ENCODE peak calls at places on chromosomes 7 and 10, in five cellular contexts. One of them, this sample, is unnamed.
A peak's percentile ranks its signal among the peaks of the same experiment; 100 is the strongest.

GRCh38 chr10:80460399-80461207 is 6.5 kb downstream of the TSPAN14 start:
- DNase-seq in posterior vena cava: no peak
- DNase-seq in neuronal stem cell: no peak
- DNase-seq in stimulated activated effector memory CD8-positive, alpha-beta T cell treated with anti-CD3 and anti-CD28 coated beads, Interleukin-12 subunit alpha, Interleukin-12 subunit beta, amount 100 ng/mL, for 72 hours: no peak
- DNase-seq in cardiac muscle cell: no peak
- DNase-seq in this sample: peak; percentile 39

GRCh38 chr10:60123172-60123571 is 216.8 kb upstream of the CCDC6 start:
- DNase-seq in cardiac muscle cell: no peak
- DNase-seq in stimulated activated effector memory CD8-positive, alpha-beta T cell treated with anti-CD3 and anti-CD28 coated beads, Interleukin-12 subunit alpha, Interleukin-12 subunit beta, amount 100 ng/mL, for 72 hours: no peak
- DNase-seq in posterior vena cava: no peak
- DNase-seq in neuronal stem cell: no peak
- DNase-seq in this sample: no peak

GRCh38 chr7:139230484-139230773 is 608 bp upstream of the UBN2 start:
- DNase-seq in stimulated activated effector memory CD8-positive, alpha-beta T cell treated with anti-CD3 and anti-CD28 coated beads, Interleukin-12 subunit alpha, Interleukin-12 subunit beta, amount 100 ng/mL, for 72 hours: no peak
- DNase-seq in cardiac muscle cell: no peak
- DNase-seq in posterior vena cava: no peak
- DNase-seq in neuronal stem cell: no peak
- DNase-seq in this sample: no peak

GRCh38 chr7:109763611-109764010 is 1193.9 kb downstream of the DNAJB9 start:
- DNase-seq in posterior vena cava: no peak
- DNase-seq in cardiac muscle cell: no peak
- DNase-seq in neuronal stem cell: no peak
- DNase-seq in stimulated activated effector memory CD8-positive, alpha-beta T cell treated with anti-CD3 and anti-CD28 coated beads, Interleukin-12 subunit alpha, Interleukin-12 subunit beta, amount 100 ng/mL, for 72 hours: no peak
- DNase-seq in this sample: no peak

GRCh38 chr7:108525327-108525984 is 479 bp downstream of the PNPLA8 start:
- DNase-seq in stimulated activated effector memory CD8-positive, alpha-beta T cell treated with anti-CD3 and anti-CD28 coated beads, Interleukin-12 subunit alpha, Interleukin-12 subunit beta, amount 100 ng/mL, for 72 hours: no peak
- DNase-seq in neuronal stem cell: no peak
- DNase-seq in posterior vena cava: no peak
- DNase-seq in cardiac muscle cell: peak; percentile 93
- DNase-seq in this sample: peak; percentile 92

GRCh38 chr7:151714201-151714600 is 162.7 kb downstream of the PRKAG2 start:
- DNase-seq in neuronal stem cell: no peak
- DNase-seq in posterior vena cava: no peak
- DNase-seq in stimulated activated effector memory CD8-positive, alpha-beta T cell treated with anti-CD3 and anti-CD28 coated beads, Interleukin-12 subunit alpha, Interleukin-12 subunit beta, amount 100 ng/mL, for 72 hours: no peak
- DNase-seq in cardiac muscle cell: no peak
- DNase-seq in this sample: no peak

GRCh38 chr7:23332881-23333612 is 33.9 kb downstream of the MALSU1 start:
- DNase-seq in cardiac muscle cell: no peak
- DNase-seq in neuronal stem cell: no peak
- DNase-seq in posterior vena cava: no peak
- DNase-seq in stimulated activated effector memory CD8-positive, alpha-beta T cell treated with anti-CD3 and anti-CD28 coated beads, Interleukin-12 subunit alpha, Interleukin-12 subunit beta, amount 100 ng/mL, for 72 hours: no peak
- DNase-seq in this sample: no peak

GRCh38 chr10:22633106-22633505 is 81.3 kb downstream of the PIP4K2A start:
- DNase-seq in neuronal stem cell: no peak
- DNase-seq in posterior vena cava: no peak
- DNase-seq in cardiac muscle cell: no peak
- DNase-seq in stimulated activated effector memory CD8-positive, alpha-beta T cell treated with anti-CD3 and anti-CD28 coated beads, Interleukin-12 subunit alpha, Interleukin-12 subunit beta, amount 100 ng/mL, for 72 hours: no peak
- DNase-seq in this sample: no peak

GRCh38 chr10:55146032-55146431 is 345.0 kb upstream of the PCDH15 start:
- DNase-seq in posterior vena cava: no peak
- DNase-seq in neuronal stem cell: no peak
- DNase-seq in cardiac muscle cell: no peak
- DNase-seq in stimulated activated effector memory CD8-positive, alpha-beta T cell treated with anti-CD3 and anti-CD28 coated beads, Interleukin-12 subunit alpha, Interleukin-12 subunit beta, amount 100 ng/mL, for 72 hours: no peak
- DNase-seq in this sample: no peak

GRCh38 chr10:101778151-101778780 is 2.4 kb upstream of the FGF8 start:
- DNase-seq in neuronal stem cell: no peak
- DNase-seq in cardiac muscle cell: no peak
- DNase-seq in posterior vena cava: peak; percentile 71
- DNase-seq in stimulated activated effector memory CD8-positive, alpha-beta T cell treated with anti-CD3 and anti-CD28 coated beads, Interleukin-12 subunit alpha, Interleukin-12 subunit beta, amount 100 ng/mL, for 72 hours: no peak
- DNase-seq in this sample: no peak

GRCh38 chr10:5551531-5552375 is 27.0 kb downstream of the CALML3 start:
- DNase-seq in cardiac muscle cell: no peak
- DNase-seq in posterior vena cava: peak; percentile 58
- DNase-seq in neuronal stem cell: no peak
- DNase-seq in stimulated activated effector memory CD8-positive, alpha-beta T cell treated with anti-CD3 and anti-CD28 coated beads, Interleukin-12 subunit alpha, Interleukin-12 subunit beta, amount 100 ng/mL, for 72 hours: peak; percentile 33
- DNase-seq in this sample: no peak

GRCh38 chr10:125209591-125210373 is 49.4 kb upstream of the CTBP2 start:
- DNase-seq in stimulated activated effector memory CD8-positive, alpha-beta T cell treated with anti-CD3 and anti-CD28 coated beads, Interleukin-12 subunit alpha, Interleukin-12 subunit beta, amount 100 ng/mL, for 72 hours: no peak
- DNase-seq in neuronal stem cell: no peak
- DNase-seq in cardiac muscle cell: no peak
- DNase-seq in posterior vena cava: no peak
- DNase-seq in this sample: no peak

GRCh38 chr10:8279598-8279997 is 225.1 kb downstream of the GATA3 start:
- DNase-seq in neuronal stem cell: no peak
- DNase-seq in cardiac muscle cell: no peak
- DNase-seq in posterior vena cava: no peak
- DNase-seq in stimulated activated effector memory CD8-positive, alpha-beta T cell treated with anti-CD3 and anti-CD28 coated beads, Interleukin-12 subunit alpha, Interleukin-12 subunit beta, amount 100 ng/mL, for 72 hours: no peak
- DNase-seq in this sample: no peak

GRCh38 chr7:64888901-64889685 is 14.0 kb upstream of the ZNF273 start:
- DNase-seq in stimulated activated effector memory CD8-positive, alpha-beta T cell treated with anti-CD3 and anti-CD28 coated beads, Interleukin-12 subunit alpha, Interleukin-12 subunit beta, amount 100 ng/mL, for 72 hours: no peak
- DNase-seq in cardiac muscle cell: peak; percentile 44
- DNase-seq in neuronal stem cell: no peak
- DNase-seq in posterior vena cava: peak; percentile 86
- DNase-seq in this sample: peak; percentile 4

GRCh38 chr10:29541826-29542225 is 92.9 kb downstream of the SVIL start:
- DNase-seq in neuronal stem cell: no peak
- DNase-seq in posterior vena cava: no peak
- DNase-seq in stimulated activated effector memory CD8-positive, alpha-beta T cell treated with anti-CD3 and anti-CD28 coated beads, Interleukin-12 subunit alpha, Interleukin-12 subunit beta, amount 100 ng/mL, for 72 hours: no peak
- DNase-seq in cardiac muscle cell: no peak
- DNase-seq in this sample: peak; percentile 73

GRCh38 chr10:27715505-27715904 is 30.1 kb downstream of the MKX start:
- DNase-seq in neuronal stem cell: no peak
- DNase-seq in stimulated activated effector memory CD8-positive, alpha-beta T cell treated with anti-CD3 and anti-CD28 coated beads, Interleukin-12 subunit alpha, Interleukin-12 subunit beta, amount 100 ng/mL, for 72 hours: no peak
- DNase-seq in cardiac muscle cell: no peak
- DNase-seq in posterior vena cava: no peak
- DNase-seq in this sample: no peak

GRCh38 chr7:74069790-74070618 is 13.6 kb upstream of the LIMK1 start:
- DNase-seq in posterior vena cava: peak; percentile 67
- DNase-seq in cardiac muscle cell: no peak
- DNase-seq in stimulated activated effector memory CD8-positive, alpha-beta T cell treated with anti-CD3 and anti-CD28 coated beads, Interleukin-12 subunit alpha, Interleukin-12 subunit beta, amount 100 ng/mL, for 72 hours: no peak
- DNase-seq in neuronal stem cell: no peak
- DNase-seq in this sample: no peak